ENCODE peak calls at places on chromosomes 11 and 22, in nine cellular contexts. J is gastrocnemius medialis; Y is stimulated activated naive CD8-positive, alpha-beta T cell treated with anti-CD3 and anti-CD28 coated beads, Interleukin-15, Interleukin-2, amounts not matched to agents 100 U/mL and 50 U/mL, for 24 hours; L is aorta; V is body of pancreas; G is sciatic nerve; R is CD4-positive, alpha-beta T cell; U is heart right ventricle; N is activated CD4-positive, alpha-beta T cell treated with anti-CD3 and anti-CD28 coated beads for 36 hours. H is an unnamed sample.

GRCh38 chr22:38051900-38052862 is 5.0 kb upstream of the PICK1 start:
- ATAC-seq in R (peak; percentile 74), U (peak; percentile 69), G (peak; percentile 80), J (peak; percentile 72), Y (peak; percentile 85), V (peak; percentile 64), L (peak; percentile 86), N (peak; percentile 83), H (peak; percentile 81)

GRCh38 chr11:78323356-78323755 is 94.3 kb downstream of the GAB2 start:
- ATAC-seq in R (no peak), G (no peak), L (no peak), V (no peak), N (no peak), J (no peak), U (no peak), Y (no peak), H (no peak)

GRCh38 chr11:5301846-5302245 is at the start of gene OR51B4:
- ATAC-seq in R (no peak), J (no peak), L (no peak), U (no peak), N (no peak), G (no peak), Y (no peak), V (no peak), H (no peak)

GRCh38 chr11:34749666-34750659 is 129.1 kb downstream of the EHF start:
- ATAC-seq in G (peak; percentile 88), Y (no peak), R (no peak), V (peak; percentile 65), L (peak; percentile 76), N (no peak), U (no peak), J (peak; percentile 88), H (no peak)

GRCh38 chr22:35540600-35541253 is at the start of gene RASD2:
- ATAC-seq in G (peak; percentile 20), U (peak; percentile 36), Y (peak; percentile 42), V (peak; percentile 24), J (peak; percentile 42), N (peak; percentile 70), R (peak; percentile 68), L (peak; percentile 58), H (peak; percentile 57)

GRCh38 chr11:71102251-71102995 is 150.0 kb downstream of the SHANK2 start:
- ATAC-seq in R (no peak), N (no peak), G (no peak), V (no peak), U (no peak), Y (no peak), J (no peak), L (no peak), H (no peak)

GRCh38 chr11:86209806-86210657 is 34.5 kb upstream of the EED start:
- ATAC-seq in J (no peak), V (no peak), N (peak; percentile 8), Y (no peak), G (no peak), L (no peak), U (no peak), R (no peak), H (no peak)

GRCh38 chr11:6232899-6233298 is 1.5 kb downstream of the FHIP1B start:
- ATAC-seq in R (no peak), N (no peak), G (no peak), L (no peak), J (no peak), U (no peak), Y (no peak), V (no peak), H (no peak)

GRCh38 chr11:19803506-19803998 is 90.9 kb downstream of the NAV2 start:
- ATAC-seq in R (no peak), N (no peak), U (no peak), Y (no peak), L (no peak), V (peak; percentile 89), G (no peak), J (no peak), H (no peak)

GRCh38 chr11:113148652-113149051 is 165.7 kb upstream of the TTC12 start:
- ATAC-seq in U (no peak), R (no peak), J (no peak), V (no peak), Y (no peak), N (no peak), G (no peak), L (no peak), H (no peak)

GRCh38 chr11:121557348-121557747 is 104.6 kb upstream of the SORL1-AS1 start:
- ATAC-seq in N (peak; percentile 49), Y (peak; percentile 78), G (no peak), V (no peak), U (no peak), L (no peak), R (no peak), J (no peak), H (peak; percentile 77)

GRCh38 chr11:131488208-131488607 is 117.8 kb downstream of the NTM start:
- ATAC-seq in U (no peak), R (no peak), Y (no peak), N (no peak), V (no peak), J (no peak), L (no peak), G (peak; percentile 56), H (no peak)

GRCh38 chr11:134569195-134569594 is 157.2 kb upstream of the B3GAT1 start:
- ATAC-seq in V (no peak), U (no peak), J (no peak), R (no peak), N (no peak), L (no peak), Y (no peak), G (no peak), H (no peak)

GRCh38 chr22:42078469-42079318 is 806 bp upstream of the SMDT1 start:
- ATAC-seq in V (peak; percentile 1), L (peak; percentile 53), U (peak; percentile 5), N (no peak), G (peak; percentile 31), J (peak; percentile 20), Y (no peak), R (no peak), H (no peak)

GRCh38 chr11:78359921-78360320 is 57.7 kb downstream of the GAB2 start:
- ATAC-seq in U (no peak), V (no peak), N (no peak), L (no peak), G (peak; percentile 79), Y (no peak), R (no peak), J (peak; percentile 68), H (no peak)

H was measured in activated T-helper 17 cell treated with anti-CD3 and anti-CD28 coated beads, Interleukin-2, amount 50 U/mL, for 72 hours.